ENCODE peak calls at places on chromosome 4, in six cellular contexts. P is choroid plexus epithelial cell, E is AG10803, V is tibial nerve, W is stomach, M is right lobe of liver. X is an unnamed sample.

GRCh38 chr4:90069151-90069550 is 58.0 kb upstream of the CCSER1 start:
- DNase-seq in P (peak), W (no peak), V (no peak), E (no peak), M (no peak), X (no peak)

GRCh38 chr4:41339812-41340809 is 83.4 kb downstream of the UCHL1 start:
- DNase-seq in M (no peak), W (no peak), P (peak), E (peak), V (no peak), X (no peak)

GRCh38 chr4:20192754-20193521 is 58.8 kb upstream of the SLIT2 start:
- DNase-seq in P (peak), W (no peak), E (peak), V (no peak), M (no peak), X (no peak)

GRCh38 chr4:176359590-176359989 is 39.8 kb downstream of the SPCS3 start:
- DNase-seq in V (no peak), M (no peak), E (peak), P (peak), W (no peak), X (no peak)

GRCh38 chr4:17030543-17030942 is 132.1 kb upstream of the LDB2 start:
- DNase-seq in W (no peak), P (peak), M (no peak), E (peak), V (no peak), X (no peak)

GRCh38 chr4:10031663-10032590 is 10.6 kb upstream of the SLC2A9 start:
- DNase-seq in W (no peak), V (no peak), M (no peak), E (no peak), P (peak), X (no peak)

GRCh38 chr4:150117629-150118028 is 39.4 kb downstream of the DCLK2 start:
- DNase-seq in P (peak), M (no peak), V (no peak), W (no peak), E (no peak), X (no peak)

GRCh38 chr4:157220026-157220881 is at the start of gene GRIA2:
- DNase-seq in P (peak), E (peak), V (no peak), W (peak), M (peak), X (no peak)

GRCh38 chr4:93203708-93204107 is 624.8 kb upstream of the ATOH1 start:
- DNase-seq in V (no peak), P (no peak), M (no peak), W (no peak), E (no peak), X (peak)

GRCh38 chr4:178426871-178427270 is 984.6 kb upstream of the AGA start:
- DNase-seq in P (no peak), V (no peak), E (no peak), M (no peak), W (no peak), X (no peak)

GRCh38 chr4:95289028-95289634 is 259.6 kb downstream of the UNC5C start:
- DNase-seq in M (no peak), P (peak), V (no peak), E (no peak), W (no peak), X (peak)

GRCh38 chr4:46931981-46932380 is 22.9 kb upstream of the COX7B2 start:
- DNase-seq in M (no peak), W (no peak), V (peak), P (peak), E (no peak), X (peak)

GRCh38 chr4:17502764-17503163 is 9.1 kb downstream of the QDPR start:
- DNase-seq in M (no peak), W (no peak), E (no peak), P (no peak), V (no peak), X (no peak)

GRCh38 chr4:128315756-128316520 is 28.3 kb upstream of the PGRMC2 start:
- DNase-seq in P (peak), W (no peak), M (no peak), E (no peak), V (no peak), X (no peak)

GRCh38 chr4:73422458-73422752 is 13.6 kb upstream of the AFP start:
- DNase-seq in W (no peak), M (no peak), P (no peak), E (no peak), V (no peak), X (no peak)

GRCh38 chr4:185304944-185305690 is 90.6 kb downstream of the LRP2BP start:
- DNase-seq in E (no peak), P (peak), W (no peak), M (no peak), V (no peak), X (peak)

GRCh38 chr4:59945277-59945676 is 1254.8 kb upstream of the ADGRL3 start:
- DNase-seq in M (no peak), V (no peak), P (peak), W (no peak), E (no peak), X (no peak)

GRCh38 chr4:126611900-126612299 is 1020.9 kb upstream of the INTU start:
- DNase-seq in M (no peak), W (no peak), V (no peak), E (peak), P (peak), X (no peak)

GRCh38 chr4:143286733-143287570 is 49.7 kb upstream of the GAB1 start:
- DNase-seq in E (peak), V (no peak), M (no peak), P (peak), W (no peak), X (no peak)

GRCh38 chr4:73740353-73740778 is at the start of gene CXCL8:
- DNase-seq in E (peak), M (peak), W (peak), V (peak), P (peak), X (no peak)

GRCh38 chr4:139852612-139853269 is 187.1 kb downstream of the MGST2 start:
- DNase-seq in V (no peak), M (no peak), P (no peak), E (no peak), W (no peak), X (no peak)

GRCh38 chr4:151475338-151475737 is 66.4 kb downstream of the FHIP1A start:
- DNase-seq in E (peak), W (no peak), V (no peak), M (no peak), P (no peak), X (no peak)

GRCh38 chr4:73603307-73603710 is 16.9 kb downstream of the RASSF6 start:
- DNase-seq in W (peak), E (no peak), V (no peak), M (no peak), P (peak), X (no peak)

GRCh38 chr4:89256203-89256800 is 51.3 kb downstream of the GPRIN3 start:
- DNase-seq in V (no peak), E (no peak), M (no peak), W (no peak), P (no peak), X (no peak)

GRCh38 chr4:47274931-47275330 is 188.6 kb downstream of the COMMD8 start:
- DNase-seq in V (no peak), M (no peak), P (no peak), W (no peak), E (no peak), X (no peak)

GRCh38 chr4:83751336-83751949 is 215.5 kb downstream of the GPAT3 start:
- DNase-seq in W (no peak), V (no peak), E (no peak), P (no peak), M (no peak), X (no peak)

GRCh38 chr4:177441061-177441802 is 1.0 kb downstream of the AGA start:
- DNase-seq in V (peak), W (no peak), P (peak), E (peak), M (no peak), X (peak)

GRCh38 chr4:75718529-75718928 is 5.8 kb upstream of the USO1 start:
- DNase-seq in V (no peak), M (no peak), P (peak), W (no peak), E (no peak), X (no peak)

GRCh38 chr4:26228883-26229282 is 91.9 kb upstream of the RBPJ start:
- DNase-seq in W (no peak), P (no peak), M (no peak), V (no peak), E (no peak), X (no peak)

GRCh38 chr4:178306565-178306964 is 864.3 kb upstream of the AGA start:
- DNase-seq in E (no peak), W (no peak), P (no peak), V (no peak), M (no peak), X (no peak)

GRCh38 chr4:7392438-7393374 is 42.0 kb downstream of the PSAPL1 start:
- DNase-seq in E (peak), W (peak), M (no peak), V (no peak), P (peak), X (no peak)

GRCh38 chr4:89420507-89420906 is 112.9 kb upstream of the GPRIN3 start:
- DNase-seq in P (peak), V (no peak), E (peak), W (no peak), M (no peak), X (no peak)

GRCh38 chr4:8067274-8067936 is 91.2 kb downstream of the ABLIM2 start:
- DNase-seq in P (no peak), V (no peak), W (no peak), M (no peak), E (no peak), X (no peak)

GRCh38 chr4:7781361-7781760 is 158.3 kb downstream of the AFAP1 start:
- DNase-seq in P (peak), E (peak), V (no peak), W (no peak), M (no peak), X (no peak)

GRCh38 chr4:14857986-14858385 is 144.3 kb upstream of the CPEB2 start:
- DNase-seq in P (no peak), E (no peak), V (no peak), W (no peak), M (no peak), X (no peak)

GRCh38 chr4:77617203-77617602 is 11.6 kb downstream of the CXCL13 start:
- DNase-seq in W (no peak), E (peak), M (no peak), P (peak), V (no peak), X (no peak)

DNA sequence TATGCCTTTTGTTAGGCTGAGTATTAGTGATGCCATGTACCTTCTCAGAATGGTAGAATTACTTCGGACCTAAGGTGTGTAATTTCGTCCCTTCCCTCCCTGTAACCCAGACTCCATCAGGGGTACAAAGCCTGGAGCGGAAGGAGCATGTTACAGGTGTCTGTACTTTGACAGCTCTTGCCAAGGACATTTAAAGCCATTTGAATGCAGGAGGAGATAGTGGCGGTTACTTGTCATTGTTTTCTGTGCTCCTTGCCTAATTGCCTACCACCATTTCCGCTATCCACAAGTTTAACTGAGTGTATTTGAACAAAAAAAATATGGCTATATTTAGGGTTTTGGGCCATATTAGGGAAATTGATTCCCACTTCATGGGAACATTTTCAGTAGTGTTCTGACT is 1.8 kb downstream of the FNIP2 start:
- DNase-seq in P (no peak), W (no peak), E (no peak), V (no peak), M (no peak), X (no peak)
- TF ChIP-seq CTCF in P (no peak), W (no peak), E (no peak), V (no peak), M (no peak), X (no peak)

DNA sequence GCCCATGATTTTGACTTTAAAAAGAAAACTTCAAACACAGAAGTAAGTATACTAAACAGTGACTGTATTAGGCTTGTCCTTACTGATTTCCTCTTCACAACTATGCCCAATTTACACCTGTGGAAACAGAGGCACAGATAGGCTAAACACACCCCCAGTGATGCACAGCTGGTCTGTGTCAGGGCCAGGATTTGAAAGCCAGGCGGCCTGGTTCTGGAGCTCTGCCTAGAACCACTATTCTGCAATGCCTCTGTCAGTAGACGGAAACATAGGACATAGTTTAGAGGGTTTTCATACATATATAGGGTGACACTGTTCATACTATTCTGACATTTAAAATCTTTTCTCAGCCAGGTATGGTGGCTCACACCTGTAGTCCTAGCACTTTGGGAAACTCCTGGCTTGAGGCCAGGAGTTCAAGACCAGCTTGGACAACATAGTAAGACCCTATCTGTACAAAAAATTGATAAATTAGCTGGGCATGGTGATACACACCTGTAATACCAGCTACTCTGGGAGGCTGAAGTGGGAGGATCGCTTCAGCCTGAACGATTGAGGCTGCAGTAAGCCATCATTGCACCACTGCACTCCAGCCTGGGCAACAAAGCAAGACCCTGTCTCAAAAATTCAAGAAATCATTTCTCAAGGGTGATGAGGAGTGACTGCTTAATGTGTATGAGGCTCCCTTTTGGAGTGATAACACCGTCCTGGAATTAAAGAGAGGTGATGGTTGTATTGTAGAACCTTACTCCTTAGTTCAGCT is 23.0 kb upstream of the CBR4 start:
- DNase-seq in M (no peak), P (no peak), W (no peak), E (no peak), V (no peak), X (no peak)
- H3K4me3 ChIP-seq in M (no peak), P (no peak), W (no peak), E (no peak), V (no peak), X (no peak)

DNA sequence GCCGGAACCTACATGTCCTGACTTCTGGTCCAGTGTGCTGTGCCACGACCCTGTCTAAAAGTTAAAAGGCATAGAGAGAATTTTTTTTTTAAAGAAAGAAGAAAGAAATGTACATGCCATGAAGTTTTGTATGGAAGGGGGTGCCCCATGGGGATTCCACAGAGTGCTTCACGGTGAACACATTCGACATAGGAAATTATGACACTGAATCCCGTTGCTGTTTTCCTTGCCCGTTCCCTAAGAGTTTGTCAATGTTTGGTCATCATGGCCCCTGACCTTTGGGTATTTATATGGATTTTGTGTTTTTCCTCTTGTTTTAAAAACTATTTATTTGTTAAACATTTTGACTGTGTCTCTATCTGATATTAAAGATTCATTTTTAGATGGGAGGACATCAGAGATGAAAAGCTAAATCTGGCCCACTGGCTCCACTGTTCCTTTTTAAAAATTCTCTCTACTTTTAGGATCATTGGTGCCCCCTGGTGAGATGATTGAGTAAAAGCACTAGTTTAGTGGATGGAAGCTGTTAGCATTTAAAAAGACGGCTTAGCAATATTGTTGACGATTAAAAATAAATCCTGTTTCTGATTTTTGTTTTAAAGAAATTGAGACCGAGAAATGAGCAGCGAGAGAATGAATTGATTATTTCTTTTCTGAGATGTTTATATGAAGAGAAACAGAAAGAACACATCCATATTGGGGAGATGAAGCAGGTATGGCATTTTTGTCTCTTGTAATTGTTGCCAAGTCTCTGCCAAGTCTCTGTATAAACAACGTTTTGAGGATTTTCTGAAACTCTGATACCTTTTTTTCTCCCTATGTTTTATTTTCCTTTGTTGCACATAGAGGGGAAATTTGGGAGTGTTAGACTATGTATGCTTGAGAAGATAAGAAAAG is 75.0 kb downstream of the PTTG2 start:
- DNase-seq in V (peak), W (no peak), M (no peak), P (peak), E (peak), X (peak)
- TF ChIP-seq CTCF in V (peak), W (no peak), M (peak), P (peak), E (peak), X (peak)

GRCh38 chr4:165331316-165331715 is 3.8 kb downstream of the MSMO1 start:
- DNase-seq in W (no peak), M (no peak), V (no peak), E (no peak), P (no peak), X (peak)

GRCh38 chr4:165332502-165332901 is 5.0 kb downstream of the MSMO1 start:
- DNase-seq in E (no peak), P (no peak), M (no peak), W (no peak), V (no peak), X (no peak)

GRCh38 chr4:165330666-165331065 is 3.2 kb downstream of the MSMO1 start:
- DNase-seq in M (no peak), W (no peak), E (no peak), P (no peak), V (no peak), X (no peak)

GRCh38 chr4:165330071-165330470 is 2.6 kb downstream of the MSMO1 start:
- DNase-seq in E (no peak), W (no peak), M (no peak), V (no peak), P (no peak), X (no peak)

DNA sequence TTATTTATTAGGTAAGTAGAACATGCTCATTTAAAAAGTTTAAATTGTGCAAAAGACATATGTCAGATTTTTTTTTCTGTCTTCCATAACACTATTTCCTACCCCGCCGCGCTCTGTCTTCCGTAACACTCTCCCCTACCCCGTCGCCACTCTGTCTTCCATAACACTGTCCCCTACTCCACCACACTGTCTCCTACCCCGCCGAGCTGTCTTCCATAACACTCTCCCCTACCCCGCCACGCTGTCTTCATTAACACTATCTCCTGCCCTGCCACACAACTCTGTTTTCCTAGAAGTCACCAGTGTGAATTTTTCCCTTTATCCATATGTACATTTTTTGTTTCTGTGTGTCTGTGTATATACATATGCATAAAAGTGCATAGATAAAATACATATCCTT is 4.4 kb downstream of the MSMO1 start:
- DNase-seq in W (no peak), E (no peak), P (no peak), M (no peak), V (no peak), X (no peak)
- H3K4me3 ChIP-seq in W (no peak), E (no peak), P (peak), M (no peak), V (no peak), X (peak)

GRCh38 chr4:31793907-31794306 is 1073.7 kb downstream of the PCDH7 start:
- DNase-seq in P (peak), E (no peak), M (no peak), W (no peak), V (no peak), X (no peak)
- TF ChIP-seq CTCF in P (peak), E (peak), M (no peak), W (no peak), V (no peak), X (no peak)

DNA sequence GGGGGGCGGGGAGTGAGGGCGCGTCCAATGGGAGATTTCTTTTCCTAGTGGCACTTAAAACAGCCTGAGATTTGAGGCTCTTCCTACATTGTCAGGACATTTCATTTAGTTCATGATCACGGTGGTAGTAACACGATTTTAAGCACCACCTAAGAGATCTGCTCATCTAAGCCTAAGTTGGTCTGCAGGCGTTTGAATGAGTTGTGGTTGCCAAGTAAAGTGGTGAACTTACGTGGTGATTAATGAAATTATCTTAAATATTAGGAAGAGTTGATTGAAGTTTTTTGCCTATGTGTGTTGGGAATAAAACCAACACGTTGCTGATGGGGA is 1.1 kb downstream of the HTT start:
- DNase-seq in P (no peak), E (no peak), M (no peak), V (no peak), W (no peak), X (no peak)
- H3K4me3 ChIP-seq in P (peak), E (peak), M (peak), V (peak), W (peak), X (peak)

DNA sequence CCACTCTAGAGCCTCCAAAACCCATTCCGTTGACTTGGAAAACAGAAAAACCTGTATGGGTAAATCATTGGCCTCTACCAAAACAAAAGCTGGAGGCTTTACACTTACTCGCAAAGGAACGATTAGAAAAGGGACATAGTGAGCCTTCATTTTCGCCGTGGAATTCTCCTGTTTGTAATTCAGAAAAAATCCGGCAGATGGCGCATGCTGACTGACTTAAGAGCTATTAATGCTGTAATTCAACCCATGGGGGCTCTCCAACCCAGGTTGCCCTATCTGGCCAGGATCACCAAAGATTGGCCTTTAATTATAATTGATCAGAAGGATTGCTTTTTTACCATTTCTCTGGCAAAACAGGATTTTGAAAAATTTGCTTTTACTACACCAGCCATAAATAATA is 60.8 kb downstream of the ZNF732 start:
- DNase-seq in W (peak), E (peak), P (peak), V (peak), M (no peak), X (peak)
- TF ChIP-seq CTCF in W (no peak), E (peak), P (peak), V (peak), M (peak), X (peak)

GRCh38 chr4:37664696-37665095 is 21.5 kb downstream of the RELL1 start:
- DNase-seq in V (no peak), P (peak), E (no peak), M (no peak), W (no peak), X (no peak)
- H3K4me3 ChIP-seq in V (no peak), P (no peak), E (no peak), M (no peak), W (no peak), X (no peak)